ENCODE peak calls at places on chromosomes 16 and 17, in five cellular contexts. X, S, T, M and G are unnamed samples.

GRCh38 chr17:35577826-35578194 is 561 bp downstream of the PEX12 start:
- DNase-seq in T (no peak), X (no peak), M (no peak), S (no peak), G (no peak)

GRCh38 chr16:492211-492875 is 35.2 kb upstream of the CAPN15 start:
- DNase-seq in S (no peak), M (no peak), T (no peak), X (no peak), G (no peak)

GRCh38 chr17:31754239-31754945 is 104.7 kb downstream of the COPRS start:
- DNase-seq in T (no peak), M (no peak), S (no peak), X (peak; percentile 16), G (no peak)

GRCh38 chr16:27314161-27314723 is 468 bp downstream of the IL4R start:
- DNase-seq in X (peak; percentile 42), S (no peak), M (peak; percentile 28), T (peak; percentile 62), G (no peak)

GRCh38 chr17:4499431-4500187 is 928 bp downstream of the SPNS2 start:
- DNase-seq in T (no peak), S (no peak), M (peak; percentile 18), X (no peak), G (no peak)

GRCh38 chr16:64996641-64997040 is 125.2 kb downstream of the CDH11 start:
- DNase-seq in T (no peak), M (no peak), X (no peak), S (no peak), G (no peak)

GRCh38 chr16:59204589-59204988 is 470.5 kb upstream of the GOT2 start:
- DNase-seq in M (no peak), X (no peak), T (no peak), S (no peak), G (no peak)

GRCh38 chr16:57091990-57092785 is at the start of gene CPNE2:
- DNase-seq in S (peak; percentile 44), T (peak; percentile 76), M (peak; percentile 84), X (no peak), G (no peak)

GRCh38 chr17:65901394-65901793 is 290.5 kb downstream of the CEP112 start:
- DNase-seq in T (no peak), S (no peak), X (no peak), M (no peak), G (no peak)

GRCh38 chr17:13269196-13269595 is 251.4 kb upstream of the ELAC2 start:
- DNase-seq in T (no peak), X (no peak), S (no peak), M (no peak), G (no peak)

GRCh38 chr17:33163827-33164555 is 129.1 kb downstream of the ASIC2 start:
- DNase-seq in X (no peak), M (no peak), S (peak; percentile 10), T (peak; percentile 41), G (no peak)

GRCh38 chr16:48444574-48444973 is 59.4 kb upstream of the SIAH1 start:
- DNase-seq in S (no peak), X (peak; percentile 73), T (peak; percentile 54), M (no peak), G (peak; percentile 55)

GRCh38 chr16:55508941-55509920 is at the start of gene LPCAT2:
- DNase-seq in M (peak; percentile 92), X (peak; percentile 71), T (peak; percentile 88), S (peak; percentile 55), G (no peak)

GRCh38 chr16:30458561-30459394 is 13.1 kb upstream of the SEPHS2 start:
- DNase-seq in X (no peak), M (no peak), S (no peak), T (no peak), G (no peak)

GRCh38 chr16:85234310-85235235 is 122.3 kb upstream of the CIBAR2 start:
- DNase-seq in X (no peak), S (no peak), M (peak; percentile 93), T (peak; percentile 85), G (no peak)

GRCh38 chr16:67499159-67499558 is 15.8 kb upstream of the AGRP start:
- DNase-seq in X (no peak), T (peak; percentile 70), M (no peak), S (no peak), G (no peak)

GRCh38 chr16:85820604-85821372 is 21.3 kb downstream of the COX4I1 start:
- DNase-seq in M (no peak), T (no peak), X (peak; percentile 10), S (no peak), G (no peak)

GRCh38 chr16:1047801-1048200 is 24.7 kb upstream of the SSTR5 start:
- DNase-seq in S (no peak), T (no peak), X (no peak), M (no peak), G (no peak)

GRCh38 chr16:75110637-75111513 is 5.7 kb downstream of the LDHD start:
- DNase-seq in S (peak; percentile 86), X (peak; percentile 80), T (peak; percentile 93), M (peak; percentile 91), G (peak; percentile 73)

GRCh38 chr16:12262454-12263180 is 286.1 kb downstream of the SNX29 start:
- DNase-seq in M (no peak), X (no peak), T (no peak), S (no peak), G (no peak)

GRCh38 chr16:69532761-69533459 is 32.9 kb upstream of the NFAT5 start:
- DNase-seq in M (no peak), X (no peak), T (no peak), S (no peak), G (no peak)
- H3K4me1 ChIP-seq in M (peaks cover 40% of the 10 kb centered on the region), X (peaks cover 56% of the 10 kb centered on the region), T (no peaks in the 10 kb centered on the region), S (peaks cover 7% of the 10 kb centered on the region), G (peaks cover 41% of the 10 kb centered on the region)

DNA sequence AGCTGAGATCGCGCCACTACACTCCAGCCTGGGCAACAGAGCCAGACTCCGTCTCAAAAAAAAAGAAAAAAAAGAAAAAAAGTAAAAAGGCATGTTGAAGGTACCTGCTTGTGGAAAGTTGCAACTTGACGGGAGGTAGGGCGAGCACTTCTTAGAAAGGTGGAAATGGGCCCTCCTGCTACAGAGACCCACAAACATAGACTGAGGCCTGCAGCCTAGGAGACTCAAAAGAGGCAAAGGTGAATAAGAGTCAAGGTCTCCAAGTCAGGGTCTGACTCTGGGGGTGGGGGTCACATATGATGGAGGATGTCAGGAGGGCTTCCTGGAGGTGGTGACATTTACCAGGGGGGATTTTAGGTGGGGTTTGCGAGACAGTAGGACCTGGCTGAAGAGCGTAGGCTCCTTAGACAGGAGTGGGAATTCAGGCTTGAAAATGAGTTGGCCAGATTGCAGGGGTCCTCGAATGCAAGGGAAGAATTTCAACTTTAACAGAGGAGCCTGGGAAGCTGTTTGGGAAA is 303.0 kb downstream of the SEC14L1 start:
- DNase-seq in S (no peak), M (no peak), X (no peak), T (no peak), G (no peak)
- H3K4me1 ChIP-seq in S (peaks cover 47% of the 10 kb centered on the region), M (peaks cover 44% of the 10 kb centered on the region), X (peaks cover under 1% of the 10 kb centered on the region), T (peaks cover 47% of the 10 kb centered on the region), G (peaks cover 62% of the 10 kb centered on the region)

DNA sequence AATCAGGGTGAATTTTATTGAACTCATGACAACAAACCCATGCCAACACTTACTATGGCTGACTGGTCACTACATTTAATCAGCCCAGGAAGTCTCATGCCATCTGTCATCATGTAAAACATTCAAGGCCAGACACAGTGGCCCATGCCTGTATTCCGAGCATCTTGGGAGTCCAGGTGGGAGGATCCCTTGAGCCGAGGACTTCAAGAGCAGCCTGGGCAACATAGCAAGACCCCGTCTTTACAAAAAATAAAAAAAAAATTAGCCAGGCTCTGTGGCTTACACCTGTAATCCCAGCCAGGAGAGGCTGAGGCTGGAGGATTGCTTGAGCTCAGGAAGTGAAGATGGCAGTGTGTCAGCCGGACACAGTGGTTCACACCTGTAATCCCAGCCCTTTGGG is 4.9 kb upstream of the MED1 start:
- DNase-seq in M (no peak), X (no peak), T (no peak), S (no peak), G (no peak)
- H3K4me1 ChIP-seq in M (no peaks in the 10 kb centered on the region), X (no peaks in the 10 kb centered on the region), T (no peaks in the 10 kb centered on the region), S (no peaks in the 10 kb centered on the region), G (no peaks in the 10 kb centered on the region)

GRCh38 chr17:41657936-41658335 is 30.7 kb upstream of the EIF1 start:
- DNase-seq in S (no peak), T (no peak), X (no peak), M (no peak), G (no peak)
- H3K4me1 ChIP-seq in S (no peaks in the 10 kb centered on the region), T (no peaks in the 10 kb centered on the region), X (peaks cover 26% of the 10 kb centered on the region), M (no peaks in the 10 kb centered on the region), G (peaks cover 13% of the 10 kb centered on the region)

GRCh38 chr16:10935491-10935890 is 6.8 kb downstream of the DEXI start:
- DNase-seq in M (no peak), T (no peak), X (no peak), S (no peak), G (no peak)
- H3K4me1 ChIP-seq in M (peaks cover 8% of the 10 kb centered on the region), T (peaks cover 33% of the 10 kb centered on the region), X (peaks cover 1% of the 10 kb centered on the region), S (peaks cover 87% of the 10 kb centered on the region), G (peaks cover 14% of the 10 kb centered on the region)

DNA sequence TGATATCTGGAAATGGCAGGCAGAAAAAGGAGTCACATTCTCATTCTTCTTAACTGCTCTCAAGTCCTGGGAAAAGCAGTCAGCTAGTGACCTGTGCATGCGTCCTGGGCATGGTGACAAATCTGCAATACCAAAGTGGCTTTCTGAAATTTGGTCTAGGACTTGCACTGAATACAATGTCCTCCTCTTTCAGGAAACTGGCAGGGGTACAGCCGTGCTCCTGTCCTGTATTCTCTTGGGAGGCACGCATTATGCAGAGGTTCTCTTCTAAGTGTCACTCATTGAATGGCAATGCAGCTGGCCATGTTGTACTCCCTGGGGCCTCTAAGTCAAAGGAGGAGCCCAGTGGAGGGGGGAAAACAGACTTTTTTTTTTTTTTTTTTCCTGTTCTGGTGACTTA is 10.6 kb downstream of the PHF12 start:
- DNase-seq in M (peak; percentile 71), X (no peak), S (peak; percentile 81), T (no peak), G (no peak)
- H3K4me1 ChIP-seq in M (peaks cover 57% of the 10 kb centered on the region), X (no peaks in the 10 kb centered on the region), S (peaks cover 97% of the 10 kb centered on the region), T (peaks cover 8% of the 10 kb centered on the region), G (peaks cover 56% of the 10 kb centered on the region)

GRCh38 chr17:8264836-8265542 is 15.9 kb downstream of the PFAS start:
- DNase-seq in X (no peak), M (no peak), T (no peak), S (no peak), G (no peak)
- H3K4me1 ChIP-seq in X (no peaks in the 10 kb centered on the region), M (no peaks in the 10 kb centered on the region), T (no peaks in the 10 kb centered on the region), S (no peaks in the 10 kb centered on the region), G (no peaks in the 10 kb centered on the region)